ENCODE peak calls at places on chromosomes 4 and X, in eight cellular contexts. P is ACHN, L is lung microvascular endothelial cell, G is hepatocyte, A is occipital lobe, N is IMR-90, R is COLO829, T is nephron progenitor cell. Y is an unnamed sample.

GRCh38 chr4:35100932-35101331 is 1143.4 kb downstream of the ARAP2 start:
- DNase-seq in T (no peak), N (no peak), L (no peak), A (no peak), R (no peak), P (no peak), G (no peak), Y (no peak)

GRCh38 chr4:169070895-169071218 is 60.8 kb upstream of the CBR4 start:
- DNase-seq in P (no peak), N (no peak), R (peak), T (no peak), G (peak), L (peak), A (no peak), Y (peak)

GRCh38 chr4:79852305-79852730 is 220.7 kb downstream of the ANTXR2 start:
- DNase-seq in R (no peak), A (no peak), G (peak), N (peak), L (peak), P (no peak), T (no peak), Y (peak)

GRCh38 chr4:48110452-48110978 is 23.5 kb downstream of the TXK start:
- DNase-seq in P (no peak), N (no peak), T (no peak), L (no peak), G (no peak), A (no peak), R (no peak), Y (no peak)

GRCh38 chrX:42746606-42747005 is 31.4 kb downstream of the PPP1R2C start:
- DNase-seq in T (no peak), R (no peak), N (peak), G (peak), L (no peak), A (no peak), P (no peak), Y (no peak)

GRCh38 chr4:103996059-103996458 is 276.3 kb upstream of the TACR3 start:
- DNase-seq in N (no peak), P (peak), T (no peak), R (peak), A (no peak), G (peak), L (no peak), Y (no peak)

GRCh38 chr4:79872738-79873137 is 200.3 kb downstream of the ANTXR2 start:
- DNase-seq in L (no peak), A (no peak), R (no peak), N (no peak), G (no peak), P (no peak), T (no peak), Y (no peak)

GRCh38 chrX:14508025-14508690 is 21.2 kb upstream of the GLRA2 start:
- DNase-seq in N (no peak), A (no peak), T (no peak), P (no peak), R (no peak), G (no peak), L (no peak), Y (no peak)

GRCh38 chr4:1403177-1403583 is 3.1 kb downstream of the NKX1-1 start:
- DNase-seq in L (no peak), P (no peak), A (no peak), R (no peak), T (no peak), G (peak), N (no peak), Y (peak)

GRCh38 chr4:127126718-127127117 is 506.0 kb upstream of the INTU start:
- DNase-seq in N (peak), T (no peak), A (no peak), R (no peak), P (no peak), G (no peak), L (no peak), Y (no peak)

Y was measured in Daoy.